ENCODE peak calls at places on chromosomes 11 and 22, in ten cellular contexts. P is bronchial epithelial cell, X is HFF-Myc, W is nucleus accumbens, Y is H54, I is endothelial cell, Q is GM13977, R is NCI-H748 treated with DMSO at 0.1 percent for 48 hours, E is hypothalamus, M is DMS 273 treated with DMSO at 0.1 percent for 48 hours. L is an unnamed sample.

GRCh38 chr11:117384045-117384444 is 56.4 kb downstream of the CEP164 start:
- DNase-seq in P (peak), X (peak), W (no peak), Y (peak), I (no peak), Q (no peak), R (no peak), E (no peak), M (no peak), L (no peak)

GRCh38 chr11:65340226-65340625 is 6.6 kb downstream of the DPF2 start:
- DNase-seq in P (no peak), X (no peak), W (no peak), Y (no peak), I (no peak), Q (no peak), R (no peak), E (no peak), M (no peak), L (no peak)

GRCh38 chr11:12321217-12321937 is 56.0 kb upstream of the PARVA start:
- DNase-seq in P (no peak), X (no peak), W (no peak), Y (no peak), I (no peak), Q (no peak), R (no peak), E (no peak), M (no peak), L (no peak)

GRCh38 chr11:110249066-110249465 is 47.3 kb downstream of the RDX start:
- DNase-seq in P (peak), X (no peak), W (no peak), Y (no peak), I (no peak), Q (no peak), R (no peak), E (no peak), M (no peak), L (no peak)

GRCh38 chr22:17869285-17870096 is 95.2 kb upstream of the BID start:
- DNase-seq in P (no peak), X (no peak), W (no peak), Y (no peak), I (no peak), Q (no peak), R (no peak), E (no peak), M (no peak), L (no peak)

GRCh38 chr11:72969894-72970335 is 155.7 kb downstream of the ATG16L2 start:
- DNase-seq in P (peak), X (no peak), W (no peak), Y (peak), I (no peak), Q (peak), R (no peak), E (no peak), M (no peak), L (peak)

GRCh38 chr22:46287873-46288751 is 8.6 kb upstream of the GTSE1 start:
- DNase-seq in P (no peak), X (no peak), W (no peak), Y (no peak), I (peak), Q (peak), R (no peak), E (no peak), M (no peak), L (no peak)

GRCh38 chr22:49008682-49009235 is 818.9 kb downstream of the BRD1 start:
- DNase-seq in P (no peak), X (no peak), W (no peak), Y (no peak), I (no peak), Q (no peak), R (no peak), E (no peak), M (no peak), L (no peak)

GRCh38 chr11:113411536-113411935 is 24.0 kb downstream of the ANKK1 start:
- DNase-seq in P (no peak), X (no peak), W (no peak), Y (no peak), I (no peak), Q (no peak), R (no peak), E (no peak), M (no peak), L (no peak)

GRCh38 chr22:30420401-30421178 is 5.0 kb upstream of the MTFP1 start:
- DNase-seq in P (peak), X (no peak), W (no peak), Y (no peak), I (no peak), Q (no peak), R (no peak), E (no peak), M (no peak), L (no peak)

L was measured in CD4-positive, alpha-beta memory T cell.